ENCODE peak calls at places on chromosomes 16 and 17, in eight cellular contexts. U is fibroblast of mammary gland; Z is mucosa of descending colon; E is glutamatergic neuron; X is activated CD4-positive, alpha-beta T cell treated with anti-CD3 and anti-CD28 coated beads, Interleukin-2, amount 50 U/mL, for 48 hours; O is pulmonary artery endothelial cell; M is effector memory CD4-positive, alpha-beta T cell; D is NCI-H345. T is an unnamed sample.

GRCh38 chr17:47119746-47120520 is 69.2 kb downstream of the CDC27 start:
- DNase-seq in Z (no peak), E (no peak), O (no peak), U (peak), D (no peak), M (no peak), X (no peak), T (no peak)

GRCh38 chr16:49740190-49740589 is 115.7 kb downstream of the ZNF423 start:
- DNase-seq in Z (no peak), E (no peak), M (no peak), U (no peak), X (no peak), D (no peak), O (no peak), T (no peak)

GRCh38 chr16:87127061-87127765 is 190.0 kb downstream of the C16orf95 start:
- DNase-seq in X (no peak), M (no peak), O (peak), E (no peak), U (no peak), Z (peak), D (no peak), T (peak)

GRCh38 chr16:85391175-85391707 is 221.9 kb upstream of the GSE1 start:
- DNase-seq in E (no peak), D (no peak), M (no peak), O (no peak), U (no peak), X (no peak), Z (peak), T (no peak)

GRCh38 chr16:75252946-75253911 is 1.8 kb upstream of the BCAR1 start:
- DNase-seq in D (no peak), E (no peak), Z (no peak), M (no peak), U (peak), O (no peak), X (no peak), T (no peak)

GRCh38 chr16:89297870-89298545 is 80.5 kb downstream of the ZNF778 start:
- DNase-seq in Z (no peak), D (no peak), E (no peak), X (no peak), U (no peak), O (no peak), M (no peak), T (peak)

GRCh38 chr17:36153887-36154576 is 22.4 kb downstream of the TBC1D3B start:
- DNase-seq in M (no peak), O (no peak), Z (no peak), X (peak), E (no peak), D (no peak), U (no peak), T (no peak)

GRCh38 chr17:77728022-77728671 is 230.4 kb upstream of the TNRC6C start:
- DNase-seq in E (no peak), Z (no peak), O (no peak), U (peak), X (no peak), M (no peak), D (peak), T (no peak)